ENCODE peak calls at places on chromosomes 13 and 19, in five cellular contexts. One of them, this sample, is unnamed.

GRCh38 chr13:40910324-40911050 is 108.6 kb downstream of the ELF1 start:
- DNase-seq in KG1: no peak
- DNase-seq in kidney epithelial cell: no peak
- DNase-seq in Right ventricle myocardium superior: no peak
- DNase-seq in C1 segment of cervical spinal cord: no peak
- DNase-seq in this sample: no peak

GRCh38 chr13:110116072-110116487 is 190.9 kb downstream of the COL4A1 start:
- DNase-seq in KG1: no peak
- DNase-seq in kidney epithelial cell: no peak
- DNase-seq in Right ventricle myocardium superior: peak
- DNase-seq in C1 segment of cervical spinal cord: no peak
- DNase-seq in this sample: no peak

GRCh38 chr13:78239681-78240080 is 321.1 kb upstream of the EDNRB start:
- DNase-seq in KG1: no peak
- DNase-seq in kidney epithelial cell: no peak
- DNase-seq in Right ventricle myocardium superior: no peak
- DNase-seq in C1 segment of cervical spinal cord: no peak
- DNase-seq in this sample: no peak

GRCh38 chr13:32645854-32646253 is 59.6 kb downstream of the PDS5B start:
- DNase-seq in KG1: no peak
- DNase-seq in kidney epithelial cell: no peak
- DNase-seq in Right ventricle myocardium superior: no peak
- DNase-seq in C1 segment of cervical spinal cord: no peak
- DNase-seq in this sample: no peak

GRCh38 chr13:100561599-100562204 is 26.9 kb downstream of the GGACT start:
- DNase-seq in KG1: no peak
- DNase-seq in kidney epithelial cell: no peak
- DNase-seq in Right ventricle myocardium superior: no peak
- DNase-seq in C1 segment of cervical spinal cord: no peak
- DNase-seq in this sample: no peak

GRCh38 chr19:1410136-1410786 is 2.9 kb downstream of the DAZAP1 start:
- DNase-seq in KG1: no peak
- DNase-seq in kidney epithelial cell: no peak
- DNase-seq in Right ventricle myocardium superior: no peak
- DNase-seq in C1 segment of cervical spinal cord: no peak
- DNase-seq in this sample: no peak

GRCh38 chr19:38650911-38651584 is 3.6 kb downstream of the ACTN4 start:
- DNase-seq in KG1: no peak
- DNase-seq in kidney epithelial cell: no peak
- DNase-seq in Right ventricle myocardium superior: no peak
- DNase-seq in C1 segment of cervical spinal cord: no peak
- DNase-seq in this sample: no peak

GRCh38 chr19:51971624-51972023 is 15.0 kb downstream of the ZNF350 start:
- DNase-seq in KG1: no peak
- DNase-seq in kidney epithelial cell: no peak
- DNase-seq in Right ventricle myocardium superior: no peak
- DNase-seq in C1 segment of cervical spinal cord: no peak
- DNase-seq in this sample: no peak

GRCh38 chr19:38699027-38699346 is 45.3 kb downstream of the CAPN12 start:
- DNase-seq in KG1: no peak
- DNase-seq in kidney epithelial cell: no peak
- DNase-seq in Right ventricle myocardium superior: no peak
- DNase-seq in C1 segment of cervical spinal cord: no peak
- DNase-seq in this sample: no peak

GRCh38 chr13:31912641-31913401 is 118.8 kb upstream of the FRY start:
- DNase-seq in KG1: no peak
- DNase-seq in kidney epithelial cell: no peak
- DNase-seq in Right ventricle myocardium superior: no peak
- DNase-seq in C1 segment of cervical spinal cord: no peak
- DNase-seq in this sample: no peak

GRCh38 chr13:24727731-24728601 is 36.0 kb upstream of the RNF17 start:
- DNase-seq in KG1: peak
- DNase-seq in kidney epithelial cell: peak
- DNase-seq in Right ventricle myocardium superior: peak
- DNase-seq in C1 segment of cervical spinal cord: peak
- DNase-seq in this sample: peak

GRCh38 chr19:1082165-1082927 is 12.8 kb downstream of the POLR2E start:
- DNase-seq in KG1: no peak
- DNase-seq in kidney epithelial cell: no peak
- DNase-seq in Right ventricle myocardium superior: peak
- DNase-seq in C1 segment of cervical spinal cord: no peak
- DNase-seq in this sample: peak

GRCh38 chr13:105552078-105552477 is 983.4 kb downstream of the EFNB2 start:
- DNase-seq in KG1: no peak
- DNase-seq in kidney epithelial cell: no peak
- DNase-seq in Right ventricle myocardium superior: no peak
- DNase-seq in C1 segment of cervical spinal cord: no peak
- DNase-seq in this sample: no peak

GRCh38 chr19:16062789-16063188 is 13.5 kb upstream of the TPM4 start:
- DNase-seq in KG1: no peak
- DNase-seq in kidney epithelial cell: no peak
- DNase-seq in Right ventricle myocardium superior: peak
- DNase-seq in C1 segment of cervical spinal cord: no peak
- DNase-seq in this sample: peak

GRCh38 chr13:90445179-90445578 is 902.3 kb upstream of the MIR17HG start:
- DNase-seq in KG1: no peak
- DNase-seq in kidney epithelial cell: peak
- DNase-seq in Right ventricle myocardium superior: no peak
- DNase-seq in C1 segment of cervical spinal cord: no peak
- DNase-seq in this sample: no peak

GRCh38 chr13:26599403-26599802 is 41.9 kb downstream of the WASF3 start:
- DNase-seq in KG1: no peak
- DNase-seq in kidney epithelial cell: no peak
- DNase-seq in Right ventricle myocardium superior: no peak
- DNase-seq in C1 segment of cervical spinal cord: no peak
- DNase-seq in this sample: no peak

GRCh38 chr13:70995338-70995737 is 871.7 kb downstream of the DACH1 start:
- DNase-seq in KG1: no peak
- DNase-seq in kidney epithelial cell: no peak
- DNase-seq in Right ventricle myocardium superior: no peak
- DNase-seq in C1 segment of cervical spinal cord: no peak
- DNase-seq in this sample: no peak

GRCh38 chr13:41751277-41751676 is 209.6 kb downstream of the VWA8 start:
- DNase-seq in KG1: no peak
- DNase-seq in kidney epithelial cell: no peak
- DNase-seq in Right ventricle myocardium superior: peak
- DNase-seq in C1 segment of cervical spinal cord: no peak
- DNase-seq in this sample: no peak

GRCh38 chr19:15563325-15563794 is 51.7 kb upstream of the CYP4F8 start:
- DNase-seq in KG1: no peak
- DNase-seq in kidney epithelial cell: no peak
- DNase-seq in Right ventricle myocardium superior: peak
- DNase-seq in C1 segment of cervical spinal cord: no peak
- DNase-seq in this sample: no peak

GRCh38 chr19:35621708-35622107 is 7.1 kb upstream of the RBM42 start:
- DNase-seq in KG1: no peak
- DNase-seq in kidney epithelial cell: no peak
- DNase-seq in Right ventricle myocardium superior: no peak
- DNase-seq in C1 segment of cervical spinal cord: no peak
- DNase-seq in this sample: no peak

GRCh38 chr13:89380101-89380500 is 1708.9 kb downstream of the SLITRK5 start:
- DNase-seq in KG1: no peak
- DNase-seq in kidney epithelial cell: peak
- DNase-seq in Right ventricle myocardium superior: no peak
- DNase-seq in C1 segment of cervical spinal cord: no peak
- DNase-seq in this sample: no peak

GRCh38 chr13:49877629-49878218 is 58.4 kb downstream of the SPRYD7 start:
- DNase-seq in KG1: no peak
- DNase-seq in kidney epithelial cell: no peak
- DNase-seq in Right ventricle myocardium superior: no peak
- DNase-seq in C1 segment of cervical spinal cord: no peak
- DNase-seq in this sample: no peak

GRCh38 chr19:49780861-49781260 is 14.1 kb downstream of the AP2A1 start:
- DNase-seq in KG1: no peak
- DNase-seq in kidney epithelial cell: no peak
- DNase-seq in Right ventricle myocardium superior: no peak
- DNase-seq in C1 segment of cervical spinal cord: no peak
- DNase-seq in this sample: no peak

GRCh38 chr19:47539747-47540311 is 25.0 kb upstream of the NAPA start:
- DNase-seq in KG1: no peak
- DNase-seq in kidney epithelial cell: no peak
- DNase-seq in Right ventricle myocardium superior: no peak
- DNase-seq in C1 segment of cervical spinal cord: no peak
- DNase-seq in this sample: no peak

GRCh38 chr19:46605356-46605821 is 4.3 kb downstream of the CALM3 start:
- DNase-seq in KG1: no peak
- DNase-seq in kidney epithelial cell: no peak
- DNase-seq in Right ventricle myocardium superior: peak
- DNase-seq in C1 segment of cervical spinal cord: no peak
- DNase-seq in this sample: no peak

GRCh38 chr19:58387338-58388174 is 487 bp downstream of the RPS5 start:
- DNase-seq in KG1: no peak
- DNase-seq in kidney epithelial cell: no peak
- DNase-seq in Right ventricle myocardium superior: no peak
- DNase-seq in C1 segment of cervical spinal cord: no peak
- DNase-seq in this sample: no peak

GRCh38 chr13:40519637-40520036 is 146.8 kb downstream of the FOXO1 start:
- DNase-seq in KG1: no peak
- DNase-seq in kidney epithelial cell: no peak
- DNase-seq in Right ventricle myocardium superior: peak
- DNase-seq in C1 segment of cervical spinal cord: no peak
- DNase-seq in this sample: no peak

GRCh38 chr19:31054430-31054829 is 294.8 kb downstream of the TSHZ3 start:
- DNase-seq in KG1: peak
- DNase-seq in kidney epithelial cell: peak
- DNase-seq in Right ventricle myocardium superior: peak
- DNase-seq in C1 segment of cervical spinal cord: no peak
- DNase-seq in this sample: no peak

GRCh38 chr19:10782795-10783194 is 53.2 kb downstream of the TMED1 start:
- DNase-seq in KG1: no peak
- DNase-seq in kidney epithelial cell: no peak
- DNase-seq in Right ventricle myocardium superior: peak
- DNase-seq in C1 segment of cervical spinal cord: no peak
- DNase-seq in this sample: no peak

GRCh38 chr13:59472134-59472533 is 691.6 kb downstream of the DIAPH3 start:
- DNase-seq in KG1: no peak
- DNase-seq in kidney epithelial cell: no peak
- DNase-seq in Right ventricle myocardium superior: no peak
- DNase-seq in C1 segment of cervical spinal cord: no peak
- DNase-seq in this sample: no peak

GRCh38 chr19:16467581-16467980 is 4.2 kb downstream of the EPS15L1 start:
- DNase-seq in KG1: no peak
- DNase-seq in kidney epithelial cell: no peak
- DNase-seq in Right ventricle myocardium superior: peak
- DNase-seq in C1 segment of cervical spinal cord: no peak
- DNase-seq in this sample: no peak

This sample was measured in GDM1.